ENCODE peak calls at places on chromosomes 16 and 17, in ten cellular contexts. One of them, this sample, is unnamed.

GRCh38 chr16:85370881-85371651 is 242.1 kb upstream of the GSE1 start:
- DNase-seq in thoracic aorta: peak
- DNase-seq in retinal pigment epithelial cell: no peak
- DNase-seq in fibroblast of the aortic adventitia: peak
- DNase-seq in activated CD8-positive, alpha-beta T cell treated with anti-CD3 and anti-CD28 coated beads for 36 hours: no peak
- DNase-seq in fibroblast of lung: peak
- DNase-seq in HFF-Myc: no peak
- DNase-seq in ovary: no peak
- DNase-seq in GM10248: no peak
- DNase-seq in CD4-positive, alpha-beta T cell: no peak
- DNase-seq in this sample: no peak

GRCh38 chr17:70961341-70961740 is 792.0 kb downstream of the KCNJ2 start:
- DNase-seq in thoracic aorta: no peak
- DNase-seq in retinal pigment epithelial cell: no peak
- DNase-seq in fibroblast of the aortic adventitia: no peak
- DNase-seq in activated CD8-positive, alpha-beta T cell treated with anti-CD3 and anti-CD28 coated beads for 36 hours: no peak
- DNase-seq in fibroblast of lung: no peak
- DNase-seq in HFF-Myc: no peak
- DNase-seq in ovary: no peak
- DNase-seq in GM10248: no peak
- DNase-seq in CD4-positive, alpha-beta T cell: no peak
- DNase-seq in this sample: no peak

GRCh38 chr16:14302399-14303181 is 231.5 kb downstream of the MRTFB start:
- DNase-seq in thoracic aorta: no peak
- DNase-seq in retinal pigment epithelial cell: no peak
- DNase-seq in fibroblast of the aortic adventitia: no peak
- DNase-seq in activated CD8-positive, alpha-beta T cell treated with anti-CD3 and anti-CD28 coated beads for 36 hours: peak
- DNase-seq in fibroblast of lung: no peak
- DNase-seq in HFF-Myc: no peak
- DNase-seq in ovary: peak
- DNase-seq in GM10248: peak
- DNase-seq in CD4-positive, alpha-beta T cell: no peak
- DNase-seq in this sample: no peak

GRCh38 chr17:80151333-80151732 is 4.4 kb upstream of the EIF4A3 start:
- DNase-seq in thoracic aorta: no peak
- DNase-seq in retinal pigment epithelial cell: peak
- DNase-seq in fibroblast of the aortic adventitia: peak
- DNase-seq in activated CD8-positive, alpha-beta T cell treated with anti-CD3 and anti-CD28 coated beads for 36 hours: no peak
- DNase-seq in fibroblast of lung: peak
- DNase-seq in HFF-Myc: no peak
- DNase-seq in ovary: no peak
- DNase-seq in GM10248: no peak
- DNase-seq in CD4-positive, alpha-beta T cell: no peak
- DNase-seq in this sample: no peak

GRCh38 chr17:62950067-62950466 is 16.0 kb upstream of the TANC2 start:
- DNase-seq in thoracic aorta: peak
- DNase-seq in retinal pigment epithelial cell: peak
- DNase-seq in fibroblast of the aortic adventitia: peak
- DNase-seq in activated CD8-positive, alpha-beta T cell treated with anti-CD3 and anti-CD28 coated beads for 36 hours: no peak
- DNase-seq in fibroblast of lung: peak
- DNase-seq in HFF-Myc: no peak
- DNase-seq in ovary: no peak
- DNase-seq in GM10248: no peak
- DNase-seq in CD4-positive, alpha-beta T cell: no peak
- DNase-seq in this sample: no peak

GRCh38 chr16:82031116-82032084 is 3.7 kb upstream of the HSD17B2 start:
- DNase-seq in thoracic aorta: no peak
- DNase-seq in retinal pigment epithelial cell: no peak
- DNase-seq in fibroblast of the aortic adventitia: peak
- DNase-seq in activated CD8-positive, alpha-beta T cell treated with anti-CD3 and anti-CD28 coated beads for 36 hours: no peak
- DNase-seq in fibroblast of lung: peak
- DNase-seq in HFF-Myc: peak
- DNase-seq in ovary: no peak
- DNase-seq in GM10248: peak
- DNase-seq in CD4-positive, alpha-beta T cell: no peak
- DNase-seq in this sample: peak

GRCh38 chr16:19382084-19382801 is 35.4 kb upstream of the TMC5 start:
- DNase-seq in thoracic aorta: no peak
- DNase-seq in retinal pigment epithelial cell: no peak
- DNase-seq in fibroblast of the aortic adventitia: no peak
- DNase-seq in activated CD8-positive, alpha-beta T cell treated with anti-CD3 and anti-CD28 coated beads for 36 hours: no peak
- DNase-seq in fibroblast of lung: no peak
- DNase-seq in HFF-Myc: no peak
- DNase-seq in ovary: no peak
- DNase-seq in GM10248: no peak
- DNase-seq in CD4-positive, alpha-beta T cell: no peak
- DNase-seq in this sample: no peak

GRCh38 chr17:74271902-74272563 is 2.0 kb upstream of the DNAI2 start:
- DNase-seq in thoracic aorta: no peak
- DNase-seq in retinal pigment epithelial cell: no peak
- DNase-seq in fibroblast of the aortic adventitia: peak
- DNase-seq in activated CD8-positive, alpha-beta T cell treated with anti-CD3 and anti-CD28 coated beads for 36 hours: no peak
- DNase-seq in fibroblast of lung: no peak
- DNase-seq in HFF-Myc: no peak
- DNase-seq in ovary: peak
- DNase-seq in GM10248: no peak
- DNase-seq in CD4-positive, alpha-beta T cell: no peak
- DNase-seq in this sample: no peak

GRCh38 chr17:56914641-56915263 is 903 bp upstream of the TRIM25 start:
- DNase-seq in thoracic aorta: no peak
- DNase-seq in retinal pigment epithelial cell: no peak
- DNase-seq in fibroblast of the aortic adventitia: no peak
- DNase-seq in activated CD8-positive, alpha-beta T cell treated with anti-CD3 and anti-CD28 coated beads for 36 hours: peak
- DNase-seq in fibroblast of lung: no peak
- DNase-seq in HFF-Myc: no peak
- DNase-seq in ovary: no peak
- DNase-seq in GM10248: peak
- DNase-seq in CD4-positive, alpha-beta T cell: no peak
- DNase-seq in this sample: no peak

GRCh38 chr16:2883027-2883846 is at the start of gene FLYWCH2:
- DNase-seq in thoracic aorta: peak
- DNase-seq in retinal pigment epithelial cell: peak
- DNase-seq in fibroblast of the aortic adventitia: peak
- DNase-seq in activated CD8-positive, alpha-beta T cell treated with anti-CD3 and anti-CD28 coated beads for 36 hours: peak
- DNase-seq in fibroblast of lung: peak
- DNase-seq in HFF-Myc: no peak
- DNase-seq in ovary: peak
- DNase-seq in GM10248: peak
- DNase-seq in CD4-positive, alpha-beta T cell: peak
- DNase-seq in this sample: peak
- TF ChIP-seq CTCF in thoracic aorta: no peak
- TF ChIP-seq CTCF in retinal pigment epithelial cell: no peak
- TF ChIP-seq CTCF in fibroblast of the aortic adventitia: no peak
- TF ChIP-seq CTCF in activated CD8-positive, alpha-beta T cell treated with anti-CD3 and anti-CD28 coated beads for 36 hours: no peak
- TF ChIP-seq CTCF in fibroblast of lung: no peak
- TF ChIP-seq CTCF in HFF-Myc: no peak
- TF ChIP-seq CTCF in ovary: no peak
- TF ChIP-seq CTCF in GM10248: no peak
- TF ChIP-seq CTCF in CD4-positive, alpha-beta T cell: no peak
- TF ChIP-seq CTCF in this sample: no peak

DNA sequence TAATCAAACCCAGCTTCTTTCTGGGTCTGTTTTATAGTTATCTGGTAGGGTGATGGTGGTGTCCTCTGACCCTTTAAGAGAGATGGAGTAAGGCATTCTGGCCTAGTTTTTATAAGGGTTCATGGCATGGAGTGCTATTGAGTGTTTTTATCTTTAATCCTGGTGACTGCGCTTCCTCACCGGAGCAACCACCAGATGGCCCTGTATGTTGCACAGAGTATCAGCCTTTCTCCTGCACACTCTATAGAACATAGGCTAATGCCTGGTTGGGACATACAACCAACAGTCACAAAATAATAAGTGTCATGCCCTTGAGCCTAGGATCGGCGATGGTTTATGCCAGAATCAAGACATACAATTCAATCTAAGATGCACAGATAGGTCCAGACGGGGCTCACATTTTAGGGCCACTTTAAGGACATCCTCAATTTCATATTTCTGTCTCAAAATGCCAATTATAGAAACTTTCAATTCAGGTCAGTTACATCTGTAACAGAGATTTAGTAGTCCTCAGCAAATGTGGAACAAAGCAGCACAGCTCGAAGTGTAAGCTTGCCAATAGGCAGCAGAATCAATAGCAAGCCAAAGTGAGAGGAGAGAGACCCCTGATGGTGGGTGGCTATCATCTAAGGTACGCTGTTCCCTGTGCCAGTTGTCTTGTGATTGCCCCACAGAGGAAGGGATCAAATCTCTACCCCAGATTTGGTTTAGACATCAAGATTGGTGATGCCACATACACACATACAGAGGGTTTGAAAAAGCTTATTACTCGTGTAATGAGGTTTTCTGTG is 37.2 kb upstream of the HOXB9 start:
- DNase-seq in thoracic aorta: no peak
- DNase-seq in retinal pigment epithelial cell: no peak
- DNase-seq in fibroblast of the aortic adventitia: no peak
- DNase-seq in activated CD8-positive, alpha-beta T cell treated with anti-CD3 and anti-CD28 coated beads for 36 hours: no peak
- DNase-seq in fibroblast of lung: no peak
- DNase-seq in HFF-Myc: no peak
- DNase-seq in ovary: no peak
- DNase-seq in GM10248: no peak
- DNase-seq in CD4-positive, alpha-beta T cell: no peak
- DNase-seq in this sample: no peak
- TF ChIP-seq CTCF in thoracic aorta: no peak
- TF ChIP-seq CTCF in retinal pigment epithelial cell: peak
- TF ChIP-seq CTCF in fibroblast of the aortic adventitia: no peak
- TF ChIP-seq CTCF in activated CD8-positive, alpha-beta T cell treated with anti-CD3 and anti-CD28 coated beads for 36 hours: no peak
- TF ChIP-seq CTCF in fibroblast of lung: no peak
- TF ChIP-seq CTCF in HFF-Myc: peak
- TF ChIP-seq CTCF in ovary: no peak
- TF ChIP-seq CTCF in GM10248: no peak
- TF ChIP-seq CTCF in CD4-positive, alpha-beta T cell: no peak
- TF ChIP-seq CTCF in this sample: peak

GRCh38 chr17:39635614-39636176 is 1.2 kb upstream of the STARD3 start:
- DNase-seq in thoracic aorta: no peak
- DNase-seq in retinal pigment epithelial cell: no peak
- DNase-seq in fibroblast of the aortic adventitia: no peak
- DNase-seq in activated CD8-positive, alpha-beta T cell treated with anti-CD3 and anti-CD28 coated beads for 36 hours: no peak
- DNase-seq in fibroblast of lung: no peak
- DNase-seq in HFF-Myc: no peak
- DNase-seq in ovary: no peak
- DNase-seq in GM10248: no peak
- DNase-seq in CD4-positive, alpha-beta T cell: no peak
- DNase-seq in this sample: no peak

GRCh38 chr17:39636587-39636926 is 387 bp upstream of the STARD3 start:
- DNase-seq in thoracic aorta: no peak
- DNase-seq in retinal pigment epithelial cell: no peak
- DNase-seq in fibroblast of the aortic adventitia: no peak
- DNase-seq in activated CD8-positive, alpha-beta T cell treated with anti-CD3 and anti-CD28 coated beads for 36 hours: peak
- DNase-seq in fibroblast of lung: no peak
- DNase-seq in HFF-Myc: no peak
- DNase-seq in ovary: no peak
- DNase-seq in GM10248: no peak
- DNase-seq in CD4-positive, alpha-beta T cell: no peak
- DNase-seq in this sample: no peak

GRCh38 chr17:39638317-39638716 is 1.4 kb downstream of the STARD3 start:
- DNase-seq in thoracic aorta: no peak
- DNase-seq in retinal pigment epithelial cell: no peak
- DNase-seq in fibroblast of the aortic adventitia: no peak
- DNase-seq in activated CD8-positive, alpha-beta T cell treated with anti-CD3 and anti-CD28 coated beads for 36 hours: no peak
- DNase-seq in fibroblast of lung: no peak
- DNase-seq in HFF-Myc: no peak
- DNase-seq in ovary: no peak
- DNase-seq in GM10248: no peak
- DNase-seq in CD4-positive, alpha-beta T cell: no peak
- DNase-seq in this sample: no peak

GRCh38 chr17:39639043-39639442 is 2.1 kb downstream of the STARD3 start:
- DNase-seq in thoracic aorta: no peak
- DNase-seq in retinal pigment epithelial cell: no peak
- DNase-seq in fibroblast of the aortic adventitia: no peak
- DNase-seq in activated CD8-positive, alpha-beta T cell treated with anti-CD3 and anti-CD28 coated beads for 36 hours: no peak
- DNase-seq in fibroblast of lung: no peak
- DNase-seq in HFF-Myc: no peak
- DNase-seq in ovary: no peak
- DNase-seq in GM10248: no peak
- DNase-seq in CD4-positive, alpha-beta T cell: no peak
- DNase-seq in this sample: no peak

GRCh38 chr17:39636927-39637736 is at the start of gene STARD3:
- DNase-seq in thoracic aorta: peak
- DNase-seq in retinal pigment epithelial cell: no peak
- DNase-seq in fibroblast of the aortic adventitia: peak
- DNase-seq in activated CD8-positive, alpha-beta T cell treated with anti-CD3 and anti-CD28 coated beads for 36 hours: peak
- DNase-seq in fibroblast of lung: peak
- DNase-seq in HFF-Myc: peak
- DNase-seq in ovary: peak
- DNase-seq in GM10248: peak
- DNase-seq in CD4-positive, alpha-beta T cell: peak
- DNase-seq in this sample: no peak
- TF ChIP-seq CTCF in thoracic aorta: peak
- TF ChIP-seq CTCF in retinal pigment epithelial cell: peak
- TF ChIP-seq CTCF in fibroblast of the aortic adventitia: peak
- TF ChIP-seq CTCF in activated CD8-positive, alpha-beta T cell treated with anti-CD3 and anti-CD28 coated beads for 36 hours: no peak
- TF ChIP-seq CTCF in fibroblast of lung: no peak
- TF ChIP-seq CTCF in HFF-Myc: no peak
- TF ChIP-seq CTCF in ovary: no peak
- TF ChIP-seq CTCF in GM10248: no peak
- TF ChIP-seq CTCF in CD4-positive, alpha-beta T cell: peak
- TF ChIP-seq CTCF in this sample: no peak

GRCh38 chr16:87844374-87844733 is 25.0 kb downstream of the SLC7A5 start:
- DNase-seq in thoracic aorta: no peak
- DNase-seq in retinal pigment epithelial cell: no peak
- DNase-seq in fibroblast of the aortic adventitia: no peak
- DNase-seq in activated CD8-positive, alpha-beta T cell treated with anti-CD3 and anti-CD28 coated beads for 36 hours: no peak
- DNase-seq in fibroblast of lung: peak
- DNase-seq in HFF-Myc: no peak
- DNase-seq in ovary: no peak
- DNase-seq in GM10248: no peak
- DNase-seq in CD4-positive, alpha-beta T cell: no peak
- DNase-seq in this sample: no peak
- TF ChIP-seq CTCF in thoracic aorta: no peak
- TF ChIP-seq CTCF in retinal pigment epithelial cell: peak
- TF ChIP-seq CTCF in fibroblast of the aortic adventitia: no peak
- TF ChIP-seq CTCF in activated CD8-positive, alpha-beta T cell treated with anti-CD3 and anti-CD28 coated beads for 36 hours: no peak
- TF ChIP-seq CTCF in fibroblast of lung: no peak
- TF ChIP-seq CTCF in HFF-Myc: no peak
- TF ChIP-seq CTCF in ovary: no peak
- TF ChIP-seq CTCF in GM10248: no peak
- TF ChIP-seq CTCF in CD4-positive, alpha-beta T cell: no peak
- TF ChIP-seq CTCF in this sample: no peak

GRCh38 chr16:54397838-54398237 is 111.3 kb upstream of the IRX3 start:
- DNase-seq in thoracic aorta: no peak
- DNase-seq in retinal pigment epithelial cell: no peak
- DNase-seq in fibroblast of the aortic adventitia: no peak
- DNase-seq in activated CD8-positive, alpha-beta T cell treated with anti-CD3 and anti-CD28 coated beads for 36 hours: no peak
- DNase-seq in fibroblast of lung: no peak
- DNase-seq in HFF-Myc: no peak
- DNase-seq in ovary: no peak
- DNase-seq in GM10248: no peak
- DNase-seq in CD4-positive, alpha-beta T cell: no peak
- DNase-seq in this sample: no peak
- TF ChIP-seq CTCF in thoracic aorta: no peak
- TF ChIP-seq CTCF in retinal pigment epithelial cell: no peak
- TF ChIP-seq CTCF in fibroblast of the aortic adventitia: no peak
- TF ChIP-seq CTCF in activated CD8-positive, alpha-beta T cell treated with anti-CD3 and anti-CD28 coated beads for 36 hours: no peak
- TF ChIP-seq CTCF in fibroblast of lung: no peak
- TF ChIP-seq CTCF in HFF-Myc: no peak
- TF ChIP-seq CTCF in ovary: no peak
- TF ChIP-seq CTCF in GM10248: no peak
- TF ChIP-seq CTCF in CD4-positive, alpha-beta T cell: no peak
- TF ChIP-seq CTCF in this sample: no peak

GRCh38 chr17:951388-952132 is 28.0 kb downstream of the NXN start:
- DNase-seq in thoracic aorta: no peak
- DNase-seq in retinal pigment epithelial cell: peak
- DNase-seq in fibroblast of the aortic adventitia: peak
- DNase-seq in activated CD8-positive, alpha-beta T cell treated with anti-CD3 and anti-CD28 coated beads for 36 hours: no peak
- DNase-seq in fibroblast of lung: peak
- DNase-seq in HFF-Myc: no peak
- DNase-seq in ovary: no peak
- DNase-seq in GM10248: no peak
- DNase-seq in CD4-positive, alpha-beta T cell: no peak
- DNase-seq in this sample: peak
- TF ChIP-seq CTCF in thoracic aorta: no peak
- TF ChIP-seq CTCF in retinal pigment epithelial cell: no peak
- TF ChIP-seq CTCF in fibroblast of the aortic adventitia: no peak
- TF ChIP-seq CTCF in activated CD8-positive, alpha-beta T cell treated with anti-CD3 and anti-CD28 coated beads for 36 hours: no peak
- TF ChIP-seq CTCF in fibroblast of lung: no peak
- TF ChIP-seq CTCF in HFF-Myc: no peak
- TF ChIP-seq CTCF in ovary: no peak
- TF ChIP-seq CTCF in GM10248: no peak
- TF ChIP-seq CTCF in CD4-positive, alpha-beta T cell: no peak
- TF ChIP-seq CTCF in this sample: no peak